ENCODE peak calls at places on chromosomes 12 and 14, in nine cellular contexts. O is AG04449; A is CD4-positive, alpha-beta T cell; V is MM.1S; H is Peyer's patch; M is ovary; X is B cell; P is tibial nerve; B is suprapubic skin. S is an unnamed sample.

GRCh38 chr12:131929530-131930456 is 717 bp downstream of the PUS1 start:
- DNase-seq in A (peak; percentile 21), M (peak; percentile 47), H (peak; percentile 70), P (no peak), O (no peak), X (peak; percentile 52), V (no peak), B (no peak), S (no peak)

GRCh38 chr12:122206976-122207375 is 3.5 kb downstream of the B3GNT4 start:
- DNase-seq in P (no peak), B (peak; percentile 75), X (no peak), A (no peak), H (no peak), M (no peak), O (no peak), V (no peak), S (no peak)

GRCh38 chr12:76587428-76588178 is 28.0 kb upstream of the OSBPL8 start:
- DNase-seq in H (no peak), B (no peak), M (no peak), A (no peak), O (no peak), V (no peak), P (no peak), X (no peak), S (no peak)

GRCh38 chr12:104793280-104793679 is 164.8 kb downstream of the SLC41A2 start:
- DNase-seq in O (no peak), H (no peak), X (no peak), P (no peak), B (no peak), M (no peak), V (no peak), A (no peak), S (no peak)

GRCh38 chr14:90658541-90658967 is 157.7 kb downstream of the TTC7B start:
- DNase-seq in H (no peak), B (no peak), P (no peak), O (peak; percentile 16), A (peak; percentile 7), V (no peak), M (no peak), X (no peak), S (no peak)

GRCh38 chr14:68032154-68032553 is 212.6 kb downstream of the RAD51B start:
- DNase-seq in O (no peak), V (no peak), M (no peak), P (no peak), H (no peak), B (no peak), X (no peak), A (no peak), S (no peak)

GRCh38 chr12:109538191-109538863 is 35.0 kb downstream of the MMAB start:
- DNase-seq in M (no peak), V (no peak), X (no peak), A (no peak), P (no peak), O (no peak), B (no peak), H (no peak), S (no peak)

GRCh38 chr12:56631790-56632700 is 1.9 kb upstream of the BAZ2A start:
- DNase-seq in P (peak; percentile 48), V (peak; percentile 50), M (peak; percentile 83), A (peak; percentile 44), H (peak; percentile 85), X (peak; percentile 73), B (peak; percentile 86), O (no peak), S (no peak)

GRCh38 chr12:68166317-68166830 is 6.8 kb upstream of the IFNG start:
- DNase-seq in P (no peak), V (no peak), M (no peak), X (no peak), H (no peak), A (no peak), B (no peak), O (no peak), S (no peak)

GRCh38 chr12:78562358-78563205 is 302.0 kb upstream of the SYT1 start:
- DNase-seq in B (no peak), P (no peak), H (no peak), X (no peak), M (no peak), O (no peak), V (peak; percentile 30), A (no peak), S (no peak)

GRCh38 chr14:103294091-103294490 is 39.9 kb upstream of the EIF5 start:
- DNase-seq in M (no peak), P (no peak), V (no peak), A (no peak), H (no peak), O (no peak), X (no peak), B (no peak), S (no peak)

GRCh38 chr14:103293465-103293864 is 40.6 kb upstream of the EIF5 start:
- DNase-seq in B (peak; percentile 62), M (no peak), A (no peak), P (no peak), O (no peak), X (no peak), H (no peak), V (no peak), S (no peak)

GRCh38 chr14:103296007-103296406 is 38.0 kb upstream of the EIF5 start:
- DNase-seq in M (no peak), A (no peak), B (no peak), H (no peak), X (no peak), V (no peak), P (no peak), O (no peak), S (no peak)

GRCh38 chr14:103298620-103299019 is 35.4 kb upstream of the EIF5 start:
- DNase-seq in H (no peak), B (no peak), O (no peak), A (no peak), P (no peak), V (no peak), X (no peak), M (no peak), S (no peak)

GRCh38 chr14:103296987-103297386 is 37.0 kb upstream of the EIF5 start:
- DNase-seq in V (no peak), H (no peak), M (no peak), B (no peak), A (no peak), P (no peak), X (no peak), O (no peak), S (no peak)
- TF ChIP-seq CTCF in V (no peak), H (no peak), M (no peak), B (no peak), A (no peak), P (no peak), X (no peak), O (no peak), S (no peak)

GRCh38 chr14:56119221-56119967 is 1.2 kb downstream of the PELI2 start:
- DNase-seq in V (no peak), B (no peak), X (peak; percentile 51), P (no peak), O (no peak), H (peak; percentile 70), A (peak; percentile 17), M (peak; percentile 66), S (no peak)

GRCh38 chr14:56116128-56116900 is 1.9 kb upstream of the PELI2 start:
- DNase-seq in B (no peak), A (peak; percentile 14), H (no peak), X (no peak), M (no peak), O (no peak), P (no peak), V (no peak), S (no peak)

GRCh38 chr14:56120091-56120632 is 2.0 kb downstream of the PELI2 start:
- DNase-seq in X (peak; percentile 19), V (no peak), A (no peak), O (no peak), M (no peak), B (no peak), P (no peak), H (no peak), S (no peak)

GRCh38 chr14:56118611-56119181 is 485 bp downstream of the PELI2 start:
- DNase-seq in A (peak; percentile 10), H (peak; percentile 65), X (peak; percentile 59), V (no peak), B (no peak), M (peak; percentile 69), P (no peak), O (no peak), S (no peak)

GRCh38 chr14:56117765-56118610 is at the start of gene PELI2:
- DNase-seq in A (peak; percentile 84), O (no peak), H (peak; percentile 83), V (peak; percentile 48), X (peak; percentile 95), M (peak; percentile 90), B (peak; percentile 88), P (peak; percentile 52), S (peak; percentile 85)
- TF ChIP-seq CTCF in A (no peak), O (peak; percentile 62), H (peak; percentile 36), V (no peak), X (no peak), M (peak; percentile 60), B (no peak), P (no peak), S (no peak)

GRCh38 chr14:21734457-21735074 is 60.9 kb upstream of the OR4E1 start:
- DNase-seq in P (no peak), V (peak; percentile 79), O (no peak), M (no peak), B (no peak), H (no peak), A (peak; percentile 40), X (peak; percentile 42), S (no peak)
- TF ChIP-seq CTCF in P (peak; percentile 39), V (peak; percentile 53), O (no peak), M (no peak), B (no peak), H (peak; percentile 41), A (peak; percentile 77), X (peak; percentile 58), S (no peak)

DNA sequence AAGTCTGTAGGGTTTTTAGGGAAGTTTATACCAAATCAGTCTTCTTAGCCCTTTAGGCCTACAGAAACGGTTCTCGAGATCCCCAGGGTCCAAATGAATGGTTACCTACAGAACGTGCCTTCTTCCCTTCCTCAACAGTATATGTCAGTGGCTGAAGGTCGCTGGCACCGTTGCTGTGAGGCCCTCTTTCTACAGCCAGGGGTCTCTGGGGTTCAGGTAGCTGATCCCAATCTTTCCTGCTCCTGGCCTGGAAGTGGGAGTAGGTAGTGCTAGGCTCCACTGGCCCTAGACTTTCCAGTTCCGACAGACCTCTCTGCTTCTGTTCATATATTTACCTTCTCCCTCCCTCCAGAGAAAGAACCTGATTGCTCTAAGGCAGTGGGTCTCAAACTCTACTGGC is 6.4 kb upstream of the EGLN3 start:
- DNase-seq in V (no peak), B (no peak), M (no peak), O (no peak), H (no peak), P (no peak), X (no peak), A (no peak), S (no peak)
- TF ChIP-seq CTCF in V (no peak), B (no peak), M (no peak), O (no peak), H (no peak), P (no peak), X (no peak), A (no peak), S (no peak)